ENCODE peak calls at places on chromosomes 16 and 17, in nine cellular contexts. One of them, this sample, is unnamed.

GRCh38 chr17:37725601-37726146 is 19.2 kb downstream of the HNF1B start:
- DNase-seq in endothelial cell of umbilical vein: no peak
- DNase-seq in Peyer's patch: peak; percentile 85
- DNase-seq in GM12865: no peak
- DNase-seq in heart right ventricle: no peak
- DNase-seq in GM10248: no peak
- DNase-seq in NB4: no peak
- DNase-seq in AG10803: no peak
- DNase-seq in lower leg skin: no peak
- DNase-seq in this sample: no peak

GRCh38 chr17:27339836-27340550 is 46.1 kb downstream of the WSB1 start:
- DNase-seq in lower leg skin: no peak
- DNase-seq in NB4: peak; percentile 54
- DNase-seq in Peyer's patch: no peak
- DNase-seq in GM12865: peak; percentile 47
- DNase-seq in heart right ventricle: no peak
- DNase-seq in endothelial cell of umbilical vein: no peak
- DNase-seq in GM10248: no peak
- DNase-seq in AG10803: no peak
- DNase-seq in this sample: peak; percentile 60

GRCh38 chr17:78864117-78864516 is 23.5 kb upstream of the USP36 start:
- DNase-seq in Peyer's patch: no peak
- DNase-seq in endothelial cell of umbilical vein: no peak
- DNase-seq in heart right ventricle: no peak
- DNase-seq in lower leg skin: no peak
- DNase-seq in GM12865: no peak
- DNase-seq in GM10248: no peak
- DNase-seq in AG10803: no peak
- DNase-seq in NB4: no peak
- DNase-seq in this sample: no peak

GRCh38 chr17:6374761-6375312 is 60.1 kb downstream of the AIPL1 start:
- DNase-seq in lower leg skin: no peak
- DNase-seq in heart right ventricle: no peak
- DNase-seq in GM10248: peak; percentile 45
- DNase-seq in endothelial cell of umbilical vein: peak; percentile 11
- DNase-seq in Peyer's patch: no peak
- DNase-seq in AG10803: peak; percentile 5
- DNase-seq in NB4: no peak
- DNase-seq in GM12865: no peak
- DNase-seq in this sample: no peak

GRCh38 chr16:87715231-87715630 is 50.6 kb downstream of the KLHDC4 start:
- DNase-seq in NB4: no peak
- DNase-seq in Peyer's patch: no peak
- DNase-seq in endothelial cell of umbilical vein: no peak
- DNase-seq in AG10803: no peak
- DNase-seq in GM10248: no peak
- DNase-seq in heart right ventricle: no peak
- DNase-seq in GM12865: no peak
- DNase-seq in lower leg skin: no peak
- DNase-seq in this sample: no peak

GRCh38 chr17:71633391-71633849 is 487.4 kb upstream of the SOX9 start:
- DNase-seq in AG10803: peak; percentile 98
- DNase-seq in GM10248: no peak
- DNase-seq in heart right ventricle: no peak
- DNase-seq in NB4: no peak
- DNase-seq in Peyer's patch: peak; percentile 67
- DNase-seq in GM12865: no peak
- DNase-seq in lower leg skin: peak; percentile 18
- DNase-seq in endothelial cell of umbilical vein: no peak
- DNase-seq in this sample: no peak

GRCh38 chr17:18364166-18364565 is 816 bp upstream of the SHMT1 start:
- DNase-seq in lower leg skin: no peak
- DNase-seq in GM10248: no peak
- DNase-seq in AG10803: no peak
- DNase-seq in Peyer's patch: no peak
- DNase-seq in NB4: no peak
- DNase-seq in endothelial cell of umbilical vein: no peak
- DNase-seq in GM12865: no peak
- DNase-seq in heart right ventricle: no peak
- DNase-seq in this sample: no peak

GRCh38 chr17:62862251-62862650 is 54.1 kb upstream of the MARCHF10 start:
- DNase-seq in lower leg skin: no peak
- DNase-seq in GM10248: no peak
- DNase-seq in endothelial cell of umbilical vein: no peak
- DNase-seq in GM12865: no peak
- DNase-seq in NB4: no peak
- DNase-seq in heart right ventricle: no peak
- DNase-seq in AG10803: no peak
- DNase-seq in Peyer's patch: no peak
- DNase-seq in this sample: no peak

GRCh38 chr17:64662774-64663367 is 764 bp upstream of the SMURF2 start:
- DNase-seq in Peyer's patch: no peak
- DNase-seq in heart right ventricle: no peak
- DNase-seq in AG10803: no peak
- DNase-seq in lower leg skin: no peak
- DNase-seq in GM12865: no peak
- DNase-seq in NB4: no peak
- DNase-seq in endothelial cell of umbilical vein: no peak
- DNase-seq in GM10248: no peak
- DNase-seq in this sample: no peak

GRCh38 chr16:50154369-50154947 is 1.4 kb downstream of the TENT4B start:
- DNase-seq in NB4: peak; percentile 11
- DNase-seq in AG10803: peak; percentile 9
- DNase-seq in GM12865: peak; percentile 34
- DNase-seq in lower leg skin: no peak
- DNase-seq in GM10248: no peak
- DNase-seq in endothelial cell of umbilical vein: peak; percentile 35
- DNase-seq in heart right ventricle: peak; percentile 29
- DNase-seq in Peyer's patch: no peak
- DNase-seq in this sample: no peak

GRCh38 chr16:15765880-15766279 is 90.9 kb downstream of the MYH11 start:
- DNase-seq in NB4: peak; percentile 84
- DNase-seq in GM10248: peak; percentile 80
- DNase-seq in endothelial cell of umbilical vein: peak; percentile 44
- DNase-seq in AG10803: peak; percentile 48
- DNase-seq in lower leg skin: no peak
- DNase-seq in Peyer's patch: no peak
- DNase-seq in GM12865: peak; percentile 88
- DNase-seq in heart right ventricle: peak; percentile 52
- DNase-seq in this sample: peak; percentile 63

GRCh38 chr17:44092051-44092450 is 21.5 kb downstream of the G6PC3 start:
- DNase-seq in heart right ventricle: no peak
- DNase-seq in AG10803: no peak
- DNase-seq in lower leg skin: no peak
- DNase-seq in GM10248: no peak
- DNase-seq in GM12865: no peak
- DNase-seq in endothelial cell of umbilical vein: no peak
- DNase-seq in Peyer's patch: no peak
- DNase-seq in NB4: no peak
- DNase-seq in this sample: no peak

GRCh38 chr17:21573961-21574610 is 118.2 kb upstream of the KCNJ18 start:
- DNase-seq in lower leg skin: peak; percentile 29
- DNase-seq in NB4: no peak
- DNase-seq in endothelial cell of umbilical vein: peak; percentile 72
- DNase-seq in GM12865: no peak
- DNase-seq in GM10248: no peak
- DNase-seq in AG10803: peak; percentile 63
- DNase-seq in heart right ventricle: peak; percentile 70
- DNase-seq in Peyer's patch: peak; percentile 52
- DNase-seq in this sample: no peak

GRCh38 chr16:11913425-11914079 is 2.2 kb downstream of the GSPT1 start:
- DNase-seq in AG10803: no peak
- DNase-seq in lower leg skin: no peak
- DNase-seq in NB4: peak; percentile 36
- DNase-seq in GM10248: no peak
- DNase-seq in endothelial cell of umbilical vein: peak; percentile 29
- DNase-seq in Peyer's patch: no peak
- DNase-seq in heart right ventricle: no peak
- DNase-seq in GM12865: peak; percentile 25
- DNase-seq in this sample: no peak

GRCh38 chr17:55577011-55577586 is 65.8 kb upstream of the SMIM36 start:
- DNase-seq in NB4: peak; percentile 23
- DNase-seq in GM10248: peak; percentile 40
- DNase-seq in Peyer's patch: peak; percentile 50
- DNase-seq in heart right ventricle: peak; percentile 30
- DNase-seq in lower leg skin: peak; percentile 41
- DNase-seq in endothelial cell of umbilical vein: peak; percentile 61
- DNase-seq in GM12865: peak; percentile 78
- DNase-seq in AG10803: peak; percentile 70
- DNase-seq in this sample: peak; percentile 33

GRCh38 chr16:87063543-87063942 is 253.6 kb downstream of the C16orf95 start:
- DNase-seq in NB4: peak; percentile 55
- DNase-seq in GM10248: no peak
- DNase-seq in AG10803: no peak
- DNase-seq in Peyer's patch: no peak
- DNase-seq in heart right ventricle: no peak
- DNase-seq in endothelial cell of umbilical vein: peak; percentile 75
- DNase-seq in lower leg skin: no peak
- DNase-seq in GM12865: no peak
- DNase-seq in this sample: no peak

GRCh38 chr16:81316176-81316496 is 1.4 kb downstream of the GAN start:
- DNase-seq in endothelial cell of umbilical vein: no peak
- DNase-seq in heart right ventricle: no peak
- DNase-seq in AG10803: no peak
- DNase-seq in GM12865: no peak
- DNase-seq in NB4: no peak
- DNase-seq in lower leg skin: no peak
- DNase-seq in Peyer's patch: no peak
- DNase-seq in GM10248: no peak
- DNase-seq in this sample: no peak

GRCh38 chr17:82882715-82883446 is 43.1 kb upstream of the ZNF750 start:
- DNase-seq in heart right ventricle: no peak
- DNase-seq in NB4: no peak
- DNase-seq in endothelial cell of umbilical vein: no peak
- DNase-seq in GM10248: no peak
- DNase-seq in Peyer's patch: no peak
- DNase-seq in AG10803: no peak
- DNase-seq in lower leg skin: no peak
- DNase-seq in GM12865: no peak
- DNase-seq in this sample: no peak

GRCh38 chr17:75113798-75114551 is 4.2 kb downstream of the ARMC7 start:
- DNase-seq in Peyer's patch: peak; percentile 88
- DNase-seq in endothelial cell of umbilical vein: peak; percentile 85
- DNase-seq in GM12865: peak; percentile 97
- DNase-seq in AG10803: peak; percentile 88
- DNase-seq in lower leg skin: peak; percentile 92
- DNase-seq in heart right ventricle: peak; percentile 94
- DNase-seq in NB4: peak; percentile 93
- DNase-seq in GM10248: peak; percentile 85
- DNase-seq in this sample: peak; percentile 75

GRCh38 chr17:39899215-39899614 is 19.2 kb downstream of the GSDMB start:
- DNase-seq in NB4: no peak
- DNase-seq in AG10803: no peak
- DNase-seq in Peyer's patch: no peak
- DNase-seq in heart right ventricle: no peak
- DNase-seq in endothelial cell of umbilical vein: no peak
- DNase-seq in GM10248: no peak
- DNase-seq in GM12865: no peak
- DNase-seq in lower leg skin: no peak
- DNase-seq in this sample: no peak

DNA sequence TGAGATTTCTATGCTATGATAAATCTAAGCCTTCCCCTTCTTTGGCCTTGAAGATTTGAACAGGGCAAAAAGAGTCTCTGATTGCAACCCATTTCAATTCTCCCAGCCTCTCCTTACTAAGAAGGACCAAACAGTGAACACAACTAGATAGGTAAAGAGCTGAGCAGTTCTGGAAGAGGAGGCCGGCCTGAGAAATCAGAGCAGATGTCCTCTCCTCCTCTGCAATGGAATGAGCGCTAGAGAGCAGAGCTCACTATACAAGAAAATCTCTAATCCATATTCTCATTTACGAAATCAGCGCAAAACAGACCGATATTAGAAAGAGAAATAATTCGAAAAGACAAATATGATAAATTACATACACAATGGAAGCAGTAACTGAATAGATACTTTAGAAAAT is 124.2 kb downstream of the CDK5R1 start:
- DNase-seq in endothelial cell of umbilical vein: no peak
- DNase-seq in Peyer's patch: no peak
- DNase-seq in lower leg skin: no peak
- DNase-seq in GM12865: no peak
- DNase-seq in AG10803: no peak
- DNase-seq in NB4: no peak
- DNase-seq in GM10248: no peak
- DNase-seq in heart right ventricle: no peak
- DNase-seq in this sample: no peak
- TF ChIP-seq CTCF in endothelial cell of umbilical vein: no peak
- TF ChIP-seq CTCF in Peyer's patch: no peak
- TF ChIP-seq CTCF in lower leg skin: no peak
- TF ChIP-seq CTCF in GM12865: no peak
- TF ChIP-seq CTCF in AG10803: no peak
- TF ChIP-seq CTCF in NB4: no peak
- TF ChIP-seq CTCF in GM10248: no peak
- TF ChIP-seq CTCF in heart right ventricle: no peak
- TF ChIP-seq CTCF in this sample: no peak

DNA sequence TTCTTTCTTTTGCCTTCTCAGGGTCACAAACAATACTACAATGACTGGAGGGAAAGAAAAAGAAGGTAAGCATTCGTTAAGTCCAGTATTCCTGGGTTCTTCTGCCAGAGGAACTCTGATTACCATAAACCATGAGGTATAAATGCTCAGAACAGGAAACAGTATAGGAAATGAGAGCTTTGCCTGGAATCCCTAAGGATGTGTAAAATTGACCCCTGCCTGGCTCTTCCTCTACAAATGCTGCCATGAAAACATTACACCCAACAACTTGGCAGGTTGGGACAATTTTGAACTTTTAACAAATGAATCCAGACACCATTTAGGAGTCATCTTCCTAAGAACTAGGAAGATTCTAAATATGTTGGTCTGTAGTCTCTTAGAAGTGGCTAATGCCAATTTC is 173.8 kb downstream of the CDH11 start:
- DNase-seq in GM10248: no peak
- DNase-seq in GM12865: no peak
- DNase-seq in AG10803: no peak
- DNase-seq in Peyer's patch: no peak
- DNase-seq in endothelial cell of umbilical vein: peak; percentile 55
- DNase-seq in lower leg skin: no peak
- DNase-seq in heart right ventricle: no peak
- DNase-seq in NB4: no peak
- DNase-seq in this sample: no peak
- TF ChIP-seq CTCF in GM10248: no peak
- TF ChIP-seq CTCF in GM12865: no peak
- TF ChIP-seq CTCF in AG10803: no peak
- TF ChIP-seq CTCF in Peyer's patch: no peak
- TF ChIP-seq CTCF in endothelial cell of umbilical vein: no peak
- TF ChIP-seq CTCF in lower leg skin: no peak
- TF ChIP-seq CTCF in heart right ventricle: no peak
- TF ChIP-seq CTCF in NB4: no peak
- TF ChIP-seq CTCF in this sample: no peak

GRCh38 chr16:52861614-52862022 is 191.1 kb downstream of the CHD9NB start:
- DNase-seq in NB4: peak; percentile 8
- DNase-seq in Peyer's patch: no peak
- DNase-seq in AG10803: no peak
- DNase-seq in lower leg skin: no peak
- DNase-seq in GM10248: no peak
- DNase-seq in endothelial cell of umbilical vein: no peak
- DNase-seq in heart right ventricle: no peak
- DNase-seq in GM12865: no peak
- DNase-seq in this sample: no peak
- TF ChIP-seq CTCF in NB4: no peak
- TF ChIP-seq CTCF in Peyer's patch: peak; percentile 56
- TF ChIP-seq CTCF in AG10803: no peak
- TF ChIP-seq CTCF in lower leg skin: no peak
- TF ChIP-seq CTCF in GM10248: no peak
- TF ChIP-seq CTCF in endothelial cell of umbilical vein: no peak
- TF ChIP-seq CTCF in heart right ventricle: no peak
- TF ChIP-seq CTCF in GM12865: no peak
- TF ChIP-seq CTCF in this sample: no peak

GRCh38 chr17:80752369-80752705 is 207.7 kb downstream of the RPTOR start:
- DNase-seq in lower leg skin: no peak
- DNase-seq in heart right ventricle: no peak
- DNase-seq in GM12865: no peak
- DNase-seq in NB4: no peak
- DNase-seq in GM10248: no peak
- DNase-seq in Peyer's patch: no peak
- DNase-seq in endothelial cell of umbilical vein: no peak
- DNase-seq in AG10803: peak; percentile 71
- DNase-seq in this sample: no peak
- TF ChIP-seq CTCF in lower leg skin: no peak
- TF ChIP-seq CTCF in heart right ventricle: no peak
- TF ChIP-seq CTCF in GM12865: no peak
- TF ChIP-seq CTCF in NB4: no peak
- TF ChIP-seq CTCF in GM10248: no peak
- TF ChIP-seq CTCF in Peyer's patch: no peak
- TF ChIP-seq CTCF in endothelial cell of umbilical vein: no peak
- TF ChIP-seq CTCF in AG10803: no peak
- TF ChIP-seq CTCF in this sample: no peak